ENCODE peak calls at places on chromosomes 1 and 21, in six cellular contexts. T is T-cell; S is LoVo; D is EH; B is activated T-helper 1 cell treated with anti-CD3 and anti-CD28 coated beads, Interleukin-12 subunit alpha, Interleukin-12 subunit beta, Interleukin-2, Interleukin-4 antibody, amounts not matched to agents 30 ng/mL and 10 ng/mL and 1 ng/mL, durations not matched to agents 14 hours and 24 hours and 36 hours; I is kidney. Y is an unnamed sample.
A peak's percentile ranks its signal among the peaks of the same experiment; 100 is the strongest.

GRCh38 chr1:208251015-208251414 is 6.8 kb upstream of the PLXNA2 start:
- DNase-seq in I (no peak), B (no peak), T (no peak), S (no peak), D (no peak), Y (no peak)

GRCh38 chr1:234997201-234998173 is 131.2 kb downstream of the TOMM20 start:
- DNase-seq in I (peak; percentile 99), D (peak; percentile 100), B (no peak), T (no peak), S (peak; percentile 97), Y (peak; percentile 99)

GRCh38 chr1:115262886-115263285 is 75.2 kb downstream of the NGF start:
- DNase-seq in B (no peak), I (no peak), S (no peak), T (no peak), D (peak; percentile 75), Y (no peak)

GRCh38 chr1:229347528-229347927 is 4.7 kb upstream of the CCSAP start:
- DNase-seq in S (no peak), I (no peak), T (no peak), B (no peak), D (no peak), Y (no peak)

GRCh38 chr1:165520646-165521045 is 23.2 kb upstream of the LRRC52 start:
- DNase-seq in D (no peak), B (no peak), S (no peak), T (no peak), I (no peak), Y (no peak)

GRCh38 chr1:210231846-210232523 is 611 bp upstream of the SERTAD4 start:
- DNase-seq in S (no peak), B (no peak), D (peak; percentile 56), I (no peak), T (no peak), Y (no peak)

GRCh38 chr1:32104127-32104526 is 3.7 kb upstream of the KPNA6 start:
- DNase-seq in B (no peak), T (no peak), I (no peak), D (no peak), S (no peak), Y (no peak)

GRCh38 chr1:58392083-58392482 is 154.4 kb downstream of the OMA1 start:
- DNase-seq in I (no peak), D (no peak), S (no peak), T (no peak), B (no peak), Y (no peak)

GRCh38 chr1:12034381-12034801 is 15.1 kb downstream of the MIIP start:
- DNase-seq in I (no peak), B (no peak), T (no peak), S (no peak), D (peak; percentile 38), Y (no peak)

GRCh38 chr21:44940116-44940631 is 345 bp downstream of the SLX9 start:
- DNase-seq in D (peak; percentile 21), T (no peak), I (no peak), B (no peak), S (peak; percentile 6), Y (peak; percentile 60)

GRCh38 chr1:5430911-5431310 is 561.3 kb downstream of the NPHP4 start:
- DNase-seq in S (no peak), T (no peak), I (no peak), B (no peak), D (no peak), Y (no peak)

GRCh38 chr1:159917533-159917932 is 7.8 kb downstream of the TAGLN2 start:
- DNase-seq in D (no peak), T (no peak), S (no peak), B (no peak), I (peak; percentile 47), Y (no peak)

GRCh38 chr1:187264995-187265602 is 436.4 kb downstream of the PLA2G4A start:
- DNase-seq in I (no peak), D (peak; percentile 48), S (peak; percentile 22), T (no peak), B (no peak), Y (no peak)

GRCh38 chr21:26127918-26128317 is 42.7 kb downstream of the APP start:
- DNase-seq in I (no peak), B (no peak), D (peak; percentile 48), T (no peak), S (no peak), Y (no peak)

GRCh38 chr1:7253118-7253480 is 467.8 kb downstream of the CAMTA1 start:
- DNase-seq in S (no peak), D (peak; percentile 36), B (no peak), I (no peak), T (no peak), Y (peak; percentile 47)

GRCh38 chr1:56564615-56565014 is 14.7 kb downstream of the PLPP3 start:
- DNase-seq in D (no peak), T (no peak), S (no peak), I (no peak), B (no peak), Y (no peak)

GRCh38 chr21:44736291-44737004 is 25.1 kb upstream of the TSPEAR start:
- DNase-seq in T (no peak), S (peak; percentile 41), D (no peak), B (no peak), I (no peak), Y (peak; percentile 62)

GRCh38 chr1:164682570-164682969 is 123.6 kb downstream of the PBX1 start:
- DNase-seq in T (no peak), S (no peak), B (no peak), D (no peak), I (no peak), Y (no peak)

GRCh38 chr1:84247425-84248220 is 53.9 kb upstream of the SAMD13 start:
- DNase-seq in I (no peak), B (no peak), D (peak; percentile 96), S (peak; percentile 88), T (no peak), Y (no peak)

GRCh38 chr1:185260611-185261010 is 56.4 kb downstream of the IVNS1ABP start:
- DNase-seq in S (no peak), B (no peak), D (no peak), T (no peak), I (no peak), Y (no peak)

GRCh38 chr1:11071463-11072215 is 11.8 kb upstream of the SRM start:
- DNase-seq in S (no peak), B (no peak), T (no peak), D (no peak), I (peak; percentile 41), Y (peak; percentile 22)

GRCh38 chr1:30466026-30466425 is 257.4 kb downstream of the MATN1 start:
- DNase-seq in I (peak; percentile 29), D (no peak), S (no peak), B (no peak), T (no peak), Y (peak; percentile 54)

GRCh38 chr1:27290586-27290985 is 31.4 kb upstream of the TMEM222 start:
- DNase-seq in B (no peak), T (no peak), I (no peak), S (no peak), D (no peak), Y (no peak)

GRCh38 chr1:11531314-11531870 is 52.4 kb downstream of the DISP3 start:
- DNase-seq in I (peak; percentile 43), T (no peak), S (no peak), D (no peak), B (no peak), Y (no peak)

GRCh38 chr1:24969616-24970398 is 39.7 kb upstream of the RUNX3 start:
- DNase-seq in S (no peak), I (peak; percentile 56), D (no peak), T (no peak), B (no peak), Y (no peak)

GRCh38 chr1:236063919-236064673 is 794 bp downstream of the NID1 start:
- DNase-seq in D (peak; percentile 86), S (no peak), B (no peak), I (peak; percentile 89), T (no peak), Y (peak; percentile 86)

GRCh38 chr1:8706995-8707396 is 110.4 kb downstream of the RERE start:
- DNase-seq in D (peak; percentile 66), I (no peak), T (no peak), B (no peak), S (no peak), Y (no peak)

GRCh38 chr1:240843798-240844197 is 231.8 kb upstream of the GREM2 start:
- DNase-seq in T (no peak), I (no peak), D (no peak), S (no peak), B (no peak), Y (no peak)

Y was measured in suprapubic skin.